ENCODE peak calls at places on chromosome 19, in eight cellular contexts. P is foreskin fibroblast; F is naive thymus-derived CD4-positive, alpha-beta T cell; L is left lung; H is right cardiac atrium; Y is colonic mucosa; K is GM12865; N is A549. E is an unnamed sample.

GRCh38 chr19:40416918-40417713 is 3.9 kb upstream of the PRX start:
- DNase-seq in P (no peak), F (no peak), L (peak), H (peak), Y (no peak), K (peak), N (no peak), E (no peak)

GRCh38 chr19:50780753-50781480 is 9.3 kb upstream of the ACP4 start:
- DNase-seq in P (no peak), F (no peak), L (no peak), H (no peak), Y (no peak), K (no peak), N (no peak), E (peak)

GRCh38 chr19:47274891-47275865 is 493 bp downstream of the INAFM1 start:
- DNase-seq in P (no peak), F (no peak), L (no peak), H (peak), Y (no peak), K (no peak), N (no peak), E (no peak)

GRCh38 chr19:49758292-49758691 is 4.8 kb downstream of the TSKS start:
- DNase-seq in P (peak), F (no peak), L (no peak), H (no peak), Y (no peak), K (no peak), N (peak), E (peak)

GRCh38 chr19:53981408-53981998 is 9.9 kb upstream of the CACNG6 start:
- DNase-seq in P (no peak), F (no peak), L (no peak), H (no peak), Y (no peak), K (no peak), N (no peak), E (no peak)

GRCh38 chr19:20367811-20368294 is 197.7 kb downstream of the ZNF737 start:
- DNase-seq in P (no peak), F (no peak), L (no peak), H (no peak), Y (no peak), K (no peak), N (no peak), E (no peak)

GRCh38 chr19:57841364-57841763 is 8.3 kb upstream of the ZNF587 start:
- DNase-seq in P (no peak), F (no peak), L (no peak), H (no peak), Y (no peak), K (no peak), N (no peak), E (no peak)

GRCh38 chr19:58044886-58045285 is 11.1 kb downstream of the ZSCAN1 start:
- DNase-seq in P (no peak), F (no peak), L (peak), H (no peak), Y (no peak), K (no peak), N (no peak), E (no peak)

GRCh38 chr19:50512112-50512998 is 1.4 kb downstream of the ASPDH start:
- DNase-seq in P (no peak), F (no peak), L (peak), H (peak), Y (no peak), K (no peak), N (no peak), E (no peak)

DNA sequence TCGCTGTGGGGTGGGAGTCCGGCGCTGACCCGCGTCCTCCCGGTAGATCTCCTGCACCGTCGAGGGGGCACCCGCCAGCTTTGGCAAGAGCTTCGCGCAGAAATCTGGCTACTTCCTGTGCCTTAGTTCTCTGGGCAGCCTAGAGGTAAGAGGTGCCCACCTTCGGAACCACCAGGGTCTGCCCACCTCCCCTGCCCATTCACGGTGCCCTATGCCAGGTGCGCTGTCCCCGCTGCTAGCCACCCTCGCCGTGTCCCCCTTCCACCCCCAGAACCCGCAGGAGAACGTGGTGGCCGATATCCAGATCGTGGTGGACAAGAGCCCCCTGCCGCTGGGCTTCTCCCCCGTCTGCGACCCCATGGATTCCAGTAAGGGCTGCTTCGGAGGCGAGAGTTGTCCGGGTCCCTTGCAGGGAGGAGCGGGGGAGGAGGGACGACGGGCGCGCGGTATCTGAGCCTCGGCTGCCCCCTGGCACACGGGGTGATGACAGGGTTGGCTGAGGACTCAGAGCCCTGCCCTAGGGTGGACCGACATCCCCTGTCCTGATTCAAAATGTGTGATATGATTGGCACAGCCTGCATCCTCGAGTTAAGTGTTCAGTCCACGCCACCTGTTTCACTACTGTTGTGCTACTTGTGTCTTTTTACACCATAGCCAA is 549 bp downstream of the MVB12A start:
- DNase-seq in P (no peak), F (no peak), L (peak), H (peak), Y (peak), K (peak), N (no peak), E (no peak)
- H3K4me3 ChIP-seq in P (peak), F (peak), L (peak), H (peak), Y (peak), K (peak), N (peak), E (peak)

DNA sequence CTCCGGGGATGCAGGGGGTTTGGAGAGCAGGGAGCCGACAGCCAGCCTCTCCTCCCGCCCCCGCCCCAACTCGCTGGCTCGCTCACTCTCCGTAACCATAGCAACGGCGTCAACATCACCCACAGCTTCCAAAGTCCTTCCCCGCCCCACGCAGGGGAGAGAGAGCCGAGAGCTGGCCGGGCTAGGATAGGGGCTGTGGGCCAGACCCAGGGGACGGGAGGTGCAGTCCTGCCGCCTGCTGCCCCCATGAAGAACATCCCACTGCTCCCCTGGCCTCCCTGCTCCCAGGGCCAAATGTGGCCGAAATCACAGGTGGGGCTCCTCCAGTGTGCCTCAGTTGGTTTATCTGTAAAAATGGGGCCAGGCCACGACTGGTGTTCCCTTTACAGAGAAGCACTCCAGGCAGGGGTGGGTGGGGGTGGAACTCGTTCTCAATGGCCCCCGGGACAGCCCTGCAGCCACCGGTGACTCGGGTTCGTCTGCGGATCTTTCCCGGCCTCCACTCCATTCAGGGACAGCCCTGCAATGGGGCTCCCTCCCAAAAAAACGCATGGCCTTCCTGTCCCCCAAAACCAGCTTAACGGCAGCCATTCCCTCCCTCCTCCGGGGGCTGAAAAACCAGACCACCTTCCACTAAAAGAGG is 3.1 kb downstream of the KLF16 start:
- DNase-seq in P (peak), F (peak), L (no peak), H (peak), Y (peak), K (peak), N (no peak), E (peak)
- H3K4me3 ChIP-seq in P (peak), F (no peak), L (peak), H (no peak), Y (peak), K (peak), N (peak), E (peak)

GRCh38 chr19:48394331-48395169 is 1.1 kb downstream of the GRIN2D start:
- DNase-seq in P (no peak), F (no peak), L (no peak), H (no peak), Y (no peak), K (no peak), N (no peak), E (no peak)
- H3K4me3 ChIP-seq in P (peak), F (no peak), L (no peak), H (no peak), Y (no peak), K (no peak), N (peak), E (no peak)

DNA sequence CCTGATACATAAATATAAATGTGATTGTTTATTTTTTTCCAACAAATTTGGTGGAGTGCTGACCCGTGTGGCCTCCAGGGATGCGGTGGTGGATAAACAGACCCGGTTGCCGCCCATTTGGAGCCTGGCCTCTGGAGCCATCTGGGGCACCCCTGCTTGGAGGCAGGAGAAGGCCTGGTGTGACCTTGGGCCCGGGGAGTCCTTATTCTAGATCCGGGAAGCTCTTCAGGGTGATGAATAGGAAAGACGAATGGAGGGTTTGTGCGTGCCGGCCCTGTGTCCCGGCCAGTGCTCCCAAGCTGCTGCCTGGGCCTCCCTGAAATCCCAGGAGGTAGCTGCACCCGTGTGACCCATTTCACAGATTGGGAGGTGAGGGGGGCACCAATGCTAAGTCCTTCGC is 11.5 kb downstream of the PAK4 start:
- DNase-seq in P (no peak), F (no peak), L (peak), H (no peak), Y (no peak), K (no peak), N (no peak), E (no peak)
- H3K4me3 ChIP-seq in P (no peak), F (no peak), L (peak), H (no peak), Y (no peak), K (no peak), N (no peak), E (no peak)